ENCODE peak calls at places on chromosomes 16 and 17, in nine cellular contexts. One of them, this sample, is unnamed.

GRCh38 chr17:38415250-38416194 is 12.7 kb upstream of the ARHGAP23 start:
- DNase-seq in stimulated activated CD4-positive, alpha-beta T cell treated with anti-CD3 and anti-CD28 coated beads, Interleukin-1b, Interleukin-23, amount 100 ng/mL, for 24 hours: no peak
- DNase-seq in OCI-M1: peak; percentile 93
- DNase-seq in cardiac septum: no peak
- DNase-seq in fibroblast of lung: peak; percentile 81
- DNase-seq in transverse colon: peak; percentile 40
- DNase-seq in effector memory CD4-positive, alpha-beta T cell: no peak
- DNase-seq in AG04449: no peak
- DNase-seq in colonic mucosa: no peak
- DNase-seq in this sample: no peak

GRCh38 chr16:15572329-15573001 is 70.5 kb downstream of the MARF1 start:
- DNase-seq in stimulated activated CD4-positive, alpha-beta T cell treated with anti-CD3 and anti-CD28 coated beads, Interleukin-1b, Interleukin-23, amount 100 ng/mL, for 24 hours: no peak
- DNase-seq in OCI-M1: no peak
- DNase-seq in cardiac septum: no peak
- DNase-seq in fibroblast of lung: peak; percentile 89
- DNase-seq in transverse colon: no peak
- DNase-seq in effector memory CD4-positive, alpha-beta T cell: no peak
- DNase-seq in AG04449: peak; percentile 33
- DNase-seq in colonic mucosa: peak; percentile 61
- DNase-seq in this sample: no peak

GRCh38 chr16:19914877-19915276 is 30.2 kb upstream of the GPRC5B start:
- DNase-seq in stimulated activated CD4-positive, alpha-beta T cell treated with anti-CD3 and anti-CD28 coated beads, Interleukin-1b, Interleukin-23, amount 100 ng/mL, for 24 hours: no peak
- DNase-seq in OCI-M1: no peak
- DNase-seq in cardiac septum: no peak
- DNase-seq in fibroblast of lung: no peak
- DNase-seq in transverse colon: no peak
- DNase-seq in effector memory CD4-positive, alpha-beta T cell: no peak
- DNase-seq in AG04449: no peak
- DNase-seq in colonic mucosa: no peak
- DNase-seq in this sample: no peak

GRCh38 chr17:74368341-74369152 is 1.2 kb downstream of the GPR142 start:
- DNase-seq in stimulated activated CD4-positive, alpha-beta T cell treated with anti-CD3 and anti-CD28 coated beads, Interleukin-1b, Interleukin-23, amount 100 ng/mL, for 24 hours: peak; percentile 63
- DNase-seq in OCI-M1: peak; percentile 63
- DNase-seq in cardiac septum: peak; percentile 86
- DNase-seq in fibroblast of lung: peak; percentile 44
- DNase-seq in transverse colon: peak; percentile 79
- DNase-seq in effector memory CD4-positive, alpha-beta T cell: peak; percentile 47
- DNase-seq in AG04449: no peak
- DNase-seq in colonic mucosa: peak; percentile 83
- DNase-seq in this sample: peak; percentile 82

GRCh38 chr16:65111306-65111705 is 10.6 kb downstream of the CDH11 start:
- DNase-seq in stimulated activated CD4-positive, alpha-beta T cell treated with anti-CD3 and anti-CD28 coated beads, Interleukin-1b, Interleukin-23, amount 100 ng/mL, for 24 hours: no peak
- DNase-seq in OCI-M1: no peak
- DNase-seq in cardiac septum: no peak
- DNase-seq in fibroblast of lung: no peak
- DNase-seq in transverse colon: peak; percentile 67
- DNase-seq in effector memory CD4-positive, alpha-beta T cell: no peak
- DNase-seq in AG04449: no peak
- DNase-seq in colonic mucosa: peak; percentile 69
- DNase-seq in this sample: no peak

GRCh38 chr17:10119203-10120112 is 78.9 kb downstream of the GAS7 start:
- DNase-seq in stimulated activated CD4-positive, alpha-beta T cell treated with anti-CD3 and anti-CD28 coated beads, Interleukin-1b, Interleukin-23, amount 100 ng/mL, for 24 hours: no peak
- DNase-seq in OCI-M1: no peak
- DNase-seq in cardiac septum: peak; percentile 83
- DNase-seq in fibroblast of lung: no peak
- DNase-seq in transverse colon: peak; percentile 77
- DNase-seq in effector memory CD4-positive, alpha-beta T cell: no peak
- DNase-seq in AG04449: no peak
- DNase-seq in colonic mucosa: peak; percentile 69
- DNase-seq in this sample: peak; percentile 49

GRCh38 chr16:58393138-58393504 is 850 bp downstream of the GINS3 start:
- DNase-seq in stimulated activated CD4-positive, alpha-beta T cell treated with anti-CD3 and anti-CD28 coated beads, Interleukin-1b, Interleukin-23, amount 100 ng/mL, for 24 hours: no peak
- DNase-seq in OCI-M1: peak; percentile 50
- DNase-seq in cardiac septum: no peak
- DNase-seq in fibroblast of lung: no peak
- DNase-seq in transverse colon: no peak
- DNase-seq in effector memory CD4-positive, alpha-beta T cell: no peak
- DNase-seq in AG04449: no peak
- DNase-seq in colonic mucosa: no peak
- DNase-seq in this sample: no peak

GRCh38 chr16:28040039-28040438 is 23.5 kb downstream of the GSG1L start:
- DNase-seq in stimulated activated CD4-positive, alpha-beta T cell treated with anti-CD3 and anti-CD28 coated beads, Interleukin-1b, Interleukin-23, amount 100 ng/mL, for 24 hours: no peak
- DNase-seq in OCI-M1: no peak
- DNase-seq in cardiac septum: no peak
- DNase-seq in fibroblast of lung: no peak
- DNase-seq in transverse colon: no peak
- DNase-seq in effector memory CD4-positive, alpha-beta T cell: no peak
- DNase-seq in AG04449: no peak
- DNase-seq in colonic mucosa: no peak
- DNase-seq in this sample: no peak

GRCh38 chr16:87375426-87376135 is 8.0 kb downstream of the FBXO31 start:
- DNase-seq in stimulated activated CD4-positive, alpha-beta T cell treated with anti-CD3 and anti-CD28 coated beads, Interleukin-1b, Interleukin-23, amount 100 ng/mL, for 24 hours: no peak
- DNase-seq in OCI-M1: no peak
- DNase-seq in cardiac septum: no peak
- DNase-seq in fibroblast of lung: no peak
- DNase-seq in transverse colon: no peak
- DNase-seq in effector memory CD4-positive, alpha-beta T cell: no peak
- DNase-seq in AG04449: no peak
- DNase-seq in colonic mucosa: no peak
- DNase-seq in this sample: no peak

GRCh38 chr16:88015806-88016140 is 64.5 kb downstream of the BANP start:
- DNase-seq in stimulated activated CD4-positive, alpha-beta T cell treated with anti-CD3 and anti-CD28 coated beads, Interleukin-1b, Interleukin-23, amount 100 ng/mL, for 24 hours: no peak
- DNase-seq in OCI-M1: no peak
- DNase-seq in cardiac septum: peak; percentile 27
- DNase-seq in fibroblast of lung: no peak
- DNase-seq in transverse colon: no peak
- DNase-seq in effector memory CD4-positive, alpha-beta T cell: no peak
- DNase-seq in AG04449: no peak
- DNase-seq in colonic mucosa: no peak
- DNase-seq in this sample: no peak

This sample was measured in stomach.